ENCODE peak calls at places on chromosome 10, in nine cellular contexts. D is sigmoid colon, K is neural crest cell, Q is nephron progenitor cell, E is glutamatergic neuron, J is mesothelial cell of epicardium, Z is foreskin keratinocyte, R is A549, N is psoas muscle. C is an unnamed sample.

GRCh38 chr10:93386496-93387369 is 95.4 kb downstream of the MYOF start:
- DNase-seq in Z (no peak), N (peak; percentile 17), K (no peak), J (no peak), R (no peak), D (peak; percentile 63), Q (no peak), E (peak; percentile 22), C (no peak)

GRCh38 chr10:52216852-52217251 is 97.2 kb upstream of the DKK1 start:
- DNase-seq in Q (peak; percentile 46), N (no peak), D (no peak), R (no peak), J (no peak), K (no peak), Z (no peak), E (no peak), C (no peak)

GRCh38 chr10:132470306-132471124 is 67.1 kb upstream of the INPP5A start:
- DNase-seq in K (no peak), N (no peak), D (no peak), R (no peak), Q (peak; percentile 1), Z (no peak), J (peak; percentile 5), E (no peak), C (no peak)

GRCh38 chr10:95278061-95278988 is 12.5 kb downstream of the PDLIM1 start:
- DNase-seq in K (no peak), Q (no peak), N (peak; percentile 63), D (peak; percentile 86), Z (no peak), E (no peak), J (no peak), R (peak; percentile 74), C (no peak)

GRCh38 chr10:115918812-115919211 is 354.2 kb downstream of the GFRA1 start:
- DNase-seq in D (no peak), J (no peak), K (no peak), R (no peak), N (no peak), Q (no peak), Z (no peak), E (no peak), C (no peak)

GRCh38 chr10:123618224-123618623 is 47.9 kb upstream of the GPR26 start:
- DNase-seq in Z (no peak), R (no peak), Q (no peak), K (no peak), N (no peak), D (no peak), J (no peak), E (no peak), C (no peak)

GRCh38 chr10:6114758-6115410 is 26.1 kb downstream of the RBM17 start:
- DNase-seq in E (no peak), N (no peak), D (no peak), J (no peak), R (peak; percentile 46), Z (no peak), Q (no peak), K (no peak), C (no peak)

GRCh38 chr10:117272195-117273076 is 31.5 kb downstream of the SLC18A2 start:
- DNase-seq in J (no peak), N (no peak), K (no peak), E (no peak), R (no peak), Q (no peak), Z (no peak), D (no peak), C (no peak)

GRCh38 chr10:76000550-76000949 is 569.1 kb downstream of the LRMDA start:
- DNase-seq in D (no peak), K (no peak), J (no peak), Z (no peak), N (no peak), R (no peak), Q (no peak), E (no peak), C (no peak)

GRCh38 chr10:17073720-17074547 is 55.7 kb downstream of the CUBN start:
- DNase-seq in N (no peak), J (no peak), R (no peak), K (no peak), Q (no peak), Z (no peak), E (no peak), D (no peak), C (no peak)

GRCh38 chr10:101769541-101770180 is 6.3 kb downstream of the FGF8 start:
- DNase-seq in E (no peak), Z (no peak), J (no peak), D (peak; percentile 39), N (no peak), R (no peak), Q (no peak), K (no peak), C (no peak)

GRCh38 chr10:115982076-115982475 is 290.9 kb downstream of the GFRA1 start:
- DNase-seq in D (no peak), Q (no peak), R (no peak), Z (no peak), J (no peak), K (no peak), E (no peak), N (no peak), C (no peak)

GRCh38 chr10:15472431-15473400 is 101.6 kb upstream of the FAM171A1 start:
- DNase-seq in K (no peak), Q (no peak), Z (no peak), R (no peak), J (no peak), E (no peak), D (no peak), N (no peak), C (no peak)

GRCh38 chr10:87054373-87055295 is 34.5 kb downstream of the FAM25A start:
- DNase-seq in E (no peak), Z (no peak), R (no peak), D (no peak), N (no peak), J (no peak), K (no peak), Q (no peak), C (no peak)

GRCh38 chr10:52459097-52459496 is 145.0 kb downstream of the DKK1 start:
- DNase-seq in R (no peak), K (no peak), Z (no peak), J (no peak), E (no peak), D (no peak), Q (no peak), N (no peak), C (no peak)

GRCh38 chr10:7788640-7789335 is 811 bp downstream of the ATP5F1C start:
- DNase-seq in J (no peak), D (no peak), K (peak; percentile 4), R (no peak), Z (no peak), N (no peak), Q (no peak), E (no peak), C (no peak)

GRCh38 chr10:62019685-62020361 is 118.3 kb downstream of the ARID5B start:
- DNase-seq in K (no peak), D (no peak), N (no peak), R (no peak), Z (no peak), Q (no peak), E (no peak), J (no peak), C (no peak)

GRCh38 chr10:7410800-7411670 is at the start of gene SFMBT2:
- DNase-seq in R (peak; percentile 75), D (peak; percentile 78), Z (no peak), N (peak; percentile 64), Q (peak; percentile 76), J (peak; percentile 57), K (peak; percentile 46), E (peak; percentile 73), C (peak; percentile 73)

GRCh38 chr10:104098360-104098925 is 12.8 kb upstream of the COL17A1 start:
- DNase-seq in E (no peak), R (no peak), D (no peak), Q (no peak), K (no peak), J (no peak), N (no peak), Z (no peak), C (no peak)

GRCh38 chr10:4352566-4352961 is 473.4 kb upstream of the AKR1E2 start:
- DNase-seq in N (peak; percentile 29), D (peak; percentile 81), J (no peak), R (no peak), K (no peak), Z (no peak), Q (no peak), E (no peak), C (no peak)

DNA sequence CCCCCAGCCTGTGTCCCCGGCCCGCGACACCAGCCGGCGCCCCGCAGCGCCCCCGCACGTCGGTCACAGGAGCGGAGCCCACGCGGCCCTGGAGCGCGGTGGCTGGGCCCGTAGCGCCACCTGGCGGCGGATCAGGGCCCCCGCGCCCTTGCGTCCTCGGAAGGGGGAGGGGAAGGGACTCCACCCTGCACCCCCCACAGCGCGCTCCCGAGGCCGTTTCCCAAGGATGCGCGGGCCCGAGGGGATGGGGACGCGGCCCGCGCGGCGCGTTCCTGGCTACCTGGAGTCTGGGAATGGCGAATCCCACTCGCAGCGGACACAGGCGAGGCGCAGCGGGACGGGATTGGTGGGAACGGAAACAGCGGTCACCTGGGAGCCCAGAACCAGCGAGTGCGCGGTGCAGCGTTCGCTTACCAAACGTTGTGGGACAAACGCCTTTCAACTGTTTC is 23.8 kb upstream of the MKI67 start:
- DNase-seq in K (peak; percentile 77), E (peak; percentile 86), Z (no peak), N (peak; percentile 53), Q (peak; percentile 91), R (peak; percentile 82), J (peak; percentile 75), D (peak; percentile 68), C (peak; percentile 64)
- TF ChIP-seq CTCF in K (peak; percentile 89), E (peak; percentile 89), Z (peak; percentile 99), N (peak; percentile 43), Q (peak; percentile 71), R (peak; percentile 96), J (peak; percentile 86), D (peak; percentile 39), C (peak; percentile 91)

DNA sequence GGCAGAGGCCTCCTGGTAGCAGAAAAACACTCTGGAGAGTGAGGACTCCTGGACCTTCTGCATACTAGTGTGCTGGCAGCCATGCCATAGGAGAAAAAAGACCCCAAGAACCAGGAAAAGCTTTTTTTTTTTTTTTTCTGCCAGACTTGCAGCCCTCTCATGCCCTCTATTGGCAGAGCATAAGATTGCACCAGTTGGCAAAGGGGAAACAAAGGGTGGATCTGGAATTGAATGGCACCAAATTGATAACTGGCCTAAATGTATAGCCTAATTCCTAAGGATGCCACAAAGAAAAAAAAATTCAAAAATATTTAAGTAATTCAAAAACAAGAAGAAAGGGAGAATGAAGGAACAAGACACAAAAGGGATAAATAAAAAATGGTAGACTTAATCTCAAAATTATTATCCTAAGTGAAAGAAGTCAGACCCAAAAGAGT is 112.5 kb upstream of the GHITM start:
- DNase-seq in Q (peak; percentile 45), N (no peak), D (no peak), Z (no peak), K (peak; percentile 38), R (peak; percentile 14), E (peak; percentile 56), J (no peak), C (no peak)
- TF ChIP-seq CTCF in Q (peak; percentile 75), N (peak; percentile 28), D (no peak), Z (peak; percentile 66), K (peak; percentile 83), R (peak; percentile 52), E (peak; percentile 89), J (peak; percentile 77), C (peak; percentile 45)

GRCh38 chr10:21021843-21022594 is 124.9 kb upstream of the NEBL start:
- DNase-seq in N (no peak), K (no peak), E (no peak), Q (no peak), D (no peak), R (peak; percentile 25), J (no peak), Z (no peak), C (no peak)
- TF ChIP-seq CTCF in N (no peak), K (peak; percentile 35), E (peak; percentile 31), Q (no peak), D (no peak), R (no peak), J (no peak), Z (no peak), C (no peak)

GRCh38 chr10:121753726-121754476 is 155.7 kb upstream of the FGFR2 start:
- DNase-seq in Q (no peak), K (no peak), N (no peak), J (no peak), E (no peak), R (peak; percentile 37), Z (peak; percentile 87), D (no peak), C (no peak)
- TF ChIP-seq CTCF in Q (no peak), K (peak; percentile 53), N (peak; percentile 15), J (peak; percentile 33), E (peak; percentile 32), R (no peak), Z (peak; percentile 64), D (no peak), C (no peak)